ENCODE peak calls at places on chromosome 11, in seven cellular contexts. P, M, F, X, A, Z and H are unnamed samples. For H3K9me3, the result is how much of the 10 kb centered on the place peaks cover.

GRCh38 chr11:71447791-71448256 is 369 bp downstream of the DHCR7 start:
- DNase-seq in M (peak), X (peak), F (no peak), A (peak), P (no peak), Z (peak), H (peak)

GRCh38 chr11:33735426-33736147 is 636 bp downstream of the CD59 start:
- DNase-seq in F (no peak), X (peak), P (peak), M (peak), Z (peak), A (no peak), H (peak)

GRCh38 chr11:7592706-7593105 is 78.9 kb downstream of the PPFIBP2 start:
- DNase-seq in M (no peak), P (peak), A (no peak), Z (peak), F (peak), X (no peak), H (no peak)

GRCh38 chr11:94706211-94706610 is 61.9 kb upstream of the AMOTL1 start:
- DNase-seq in P (no peak), Z (peak), A (no peak), F (no peak), X (no peak), M (no peak), H (no peak)

GRCh38 chr11:7077101-7077500 is 11.7 kb upstream of the RBMXL2 start:
- DNase-seq in Z (peak), F (no peak), P (no peak), M (no peak), X (no peak), A (peak), H (no peak)

GRCh38 chr11:70597006-70597555 is 198.8 kb downstream of the CTTN start:
- DNase-seq in P (no peak), M (no peak), F (no peak), X (no peak), A (no peak), Z (no peak), H (no peak)

GRCh38 chr11:115198301-115198700 is 305.9 kb downstream of the CADM1 start:
- DNase-seq in X (no peak), A (no peak), P (no peak), M (no peak), Z (no peak), F (no peak), H (no peak)

GRCh38 chr11:127451852-127452251 is 451.3 kb upstream of the KIRREL3 start:
- DNase-seq in X (no peak), Z (no peak), F (no peak), A (no peak), P (no peak), M (no peak), H (no peak)

GRCh38 chr11:100865443-100865842 is 178.4 kb downstream of the ARHGAP42 start:
- DNase-seq in P (no peak), F (no peak), X (no peak), A (no peak), M (no peak), Z (no peak), H (no peak)

GRCh38 chr11:66677599-66678375 is at the start of gene RBM4B:
- DNase-seq in X (peak), F (peak), A (peak), P (peak), Z (peak), M (peak), H (peak)

GRCh38 chr11:8312966-8313365 is 49.3 kb upstream of the LMO1 start:
- DNase-seq in P (no peak), M (no peak), X (no peak), Z (no peak), F (peak), A (no peak), H (no peak)

GRCh38 chr11:19519912-19520641 is 192.6 kb upstream of the NAV2 start:
- DNase-seq in F (no peak), A (no peak), M (no peak), X (no peak), Z (no peak), P (no peak), H (no peak)

GRCh38 chr11:235998-236773 is at the start of gene SIRT3:
- DNase-seq in Z (peak), A (peak), P (peak), M (peak), X (peak), F (peak), H (peak)

GRCh38 chr11:90330632-90331031 is 107.8 kb upstream of the CHORDC1 start:
- DNase-seq in M (no peak), P (no peak), F (no peak), X (no peak), A (no peak), Z (no peak), H (no peak)

GRCh38 chr11:130448416-130449068 is at the start of gene ADAMTS15:
- DNase-seq in A (no peak), M (peak), P (peak), X (peak), Z (peak), F (peak), H (no peak)

GRCh38 chr11:122235615-122236014 is 119.6 kb upstream of the BLID start:
- DNase-seq in F (no peak), M (no peak), X (no peak), Z (peak), P (no peak), A (no peak), H (no peak)

GRCh38 chr11:8192016-8192895 is 23.4 kb upstream of the RIC3 start:
- DNase-seq in M (peak), Z (peak), F (no peak), P (peak), A (peak), X (peak), H (no peak)

GRCh38 chr11:74159642-74160041 is 11.2 kb downstream of the C2CD3 start:
- DNase-seq in Z (no peak), F (no peak), X (no peak), M (no peak), A (no peak), P (no peak), H (no peak)

GRCh38 chr11:7577883-7578242 is 64.1 kb downstream of the PPFIBP2 start:
- DNase-seq in M (no peak), A (no peak), X (peak), P (no peak), Z (peak), F (no peak), H (no peak)

GRCh38 chr11:19768197-19768596 is 55.6 kb downstream of the NAV2 start:
- DNase-seq in F (peak), M (no peak), Z (no peak), P (no peak), A (no peak), X (no peak), H (no peak)

GRCh38 chr11:68312780-68313573 is 586 bp downstream of the LRP5 start:
- DNase-seq in Z (peak), M (no peak), X (no peak), A (peak), P (no peak), F (no peak), H (no peak)

DNA sequence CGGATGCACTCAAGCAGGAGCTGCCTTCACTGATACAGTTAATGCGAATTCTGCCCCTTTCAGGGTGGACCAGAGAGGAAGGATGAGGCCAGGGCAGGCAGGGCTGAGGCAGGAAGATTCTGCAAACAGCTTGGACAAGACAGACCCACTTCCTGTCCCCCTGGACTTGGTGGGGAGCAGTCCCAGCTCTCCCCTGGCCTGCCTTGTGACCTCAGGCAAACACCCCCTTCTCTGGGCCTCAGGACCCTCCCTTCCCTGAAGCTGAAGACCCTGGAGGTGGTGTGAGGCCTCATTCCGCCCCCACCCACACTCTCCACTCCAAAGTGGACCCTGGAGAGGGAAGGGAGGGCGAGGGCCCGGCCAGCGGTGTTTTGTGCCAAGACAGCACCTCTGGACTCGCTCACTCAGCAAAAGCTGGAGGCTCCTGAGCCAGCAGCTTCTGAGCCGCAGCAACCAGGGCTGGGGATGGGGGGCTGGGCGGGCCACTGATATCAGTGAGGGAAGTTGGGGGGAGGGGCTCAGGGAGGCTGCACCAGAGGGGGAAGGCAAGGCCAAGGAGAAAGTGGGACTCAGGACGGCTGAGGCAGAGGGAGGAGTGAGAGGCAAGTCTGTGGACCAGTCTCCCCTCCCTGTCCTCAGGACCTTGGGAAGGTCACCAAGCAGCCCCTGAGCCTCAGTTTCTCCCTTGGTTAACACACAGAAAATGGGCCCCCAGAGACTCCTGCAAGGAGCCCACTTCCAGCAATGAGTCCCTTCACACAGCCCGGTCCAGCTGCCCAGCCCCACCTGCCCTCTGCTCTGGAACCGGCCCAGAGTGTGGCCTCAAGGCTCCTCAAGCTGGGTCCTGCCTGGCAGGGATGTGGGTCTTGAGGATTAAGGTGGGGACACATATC is 8.4 kb downstream of the RAB3IL1 start:
- DNase-seq in P (peak), X (no peak), Z (no peak), F (peak), A (peak), M (peak), H (no peak)
- H3K9me3 ChIP-seq in P (under half), X (under half), Z (under half), F (under half), A (under half), M (under half), H (under half)

DNA sequence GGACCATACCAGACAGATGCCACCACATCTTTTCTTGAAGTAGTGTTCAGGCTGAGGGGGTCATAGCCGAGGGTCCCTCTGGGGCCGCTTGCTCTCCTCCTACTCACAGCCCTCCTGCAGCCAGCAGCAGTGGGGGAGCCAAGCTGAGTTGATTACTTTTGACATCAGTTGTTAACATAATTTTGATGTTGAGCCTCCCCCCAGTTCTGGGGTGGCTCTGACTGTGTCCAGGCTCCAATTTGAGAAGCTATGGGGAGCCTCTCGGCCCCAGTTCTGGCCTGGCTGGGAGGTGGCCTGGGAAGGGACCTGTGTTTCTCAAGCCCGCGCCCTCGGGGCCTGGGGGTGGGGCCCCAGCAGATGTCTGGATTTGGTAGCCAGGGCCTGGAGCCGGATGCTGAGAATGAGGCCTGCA is 48.0 kb downstream of the KCNQ1OT1 start:
- DNase-seq in F (no peak), X (no peak), A (peak), Z (no peak), M (no peak), P (no peak), H (no peak)
- H3K9me3 ChIP-seq in F (under half), X (under half), A (under half), Z (under half), M (under half), P (under half), H (under half)

DNA sequence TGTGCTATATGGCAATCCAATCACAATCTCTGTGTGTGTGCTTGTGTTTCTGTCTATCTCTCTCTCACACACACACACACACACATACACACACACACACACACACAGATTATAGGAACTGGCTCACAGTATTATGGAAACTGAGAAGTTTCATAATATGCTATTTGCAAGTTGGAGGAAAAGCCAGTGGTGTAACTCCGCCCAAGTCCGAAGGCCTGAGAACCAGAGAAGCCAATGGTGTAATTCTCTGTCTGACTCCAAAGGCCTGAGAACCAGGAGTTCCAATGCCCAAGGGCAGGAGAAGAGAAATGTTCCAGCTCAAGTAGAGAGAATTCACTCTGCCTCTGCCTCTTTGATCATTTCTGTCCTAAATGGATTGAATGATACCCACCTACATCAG is 37.1 kb downstream of the GLYATL2 start:
- DNase-seq in X (no peak), A (no peak), F (no peak), P (no peak), M (no peak), Z (peak), H (no peak)
- H3K9me3 ChIP-seq in X (under half), A (under half), F (under half), P (under half), M (under half), Z (under half), H (under half)

DNA sequence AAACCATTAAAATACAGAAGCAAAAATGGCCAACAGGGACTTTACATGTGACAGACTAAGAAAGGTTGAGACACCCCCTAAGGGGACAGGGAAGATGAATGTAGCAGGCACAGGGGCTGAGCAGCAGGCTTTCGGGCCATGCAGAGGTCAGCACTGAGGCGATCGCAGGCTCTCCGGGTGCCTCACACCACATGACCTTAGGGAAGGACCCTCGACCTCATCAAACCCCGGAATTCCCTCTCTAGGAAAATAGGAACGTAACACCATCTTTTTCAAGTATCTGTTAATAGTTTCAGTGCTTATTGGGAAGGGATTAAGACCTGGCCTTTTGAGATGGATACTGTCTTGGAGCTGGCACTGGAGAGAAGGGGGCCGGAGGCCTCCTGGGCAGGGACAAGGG is 27.4 kb downstream of the OPCML start:
- DNase-seq in Z (no peak), F (no peak), X (no peak), P (no peak), M (no peak), A (no peak), H (no peak)
- H3K9me3 ChIP-seq in Z (under half), F (under half), X (under half), P (under half), M (under half), A (under half), H (under half)